ENCODE peak calls at places on chromosomes 2 and 18, in five cellular contexts. One of them, this sample, is unnamed.

GRCh38 chr2:11129598-11130449 is 25.4 kb upstream of the SLC66A3 start:
- DNase-seq in K562: peak
- DNase-seq in IMR-90: no peak
- DNase-seq in HepG2: peak
- DNase-seq in GM12878: no peak
- DNase-seq in this sample: peak

GRCh38 chr18:67363694-67364093 is 152.8 kb downstream of the DSEL start:
- DNase-seq in K562: no peak
- DNase-seq in IMR-90: no peak
- DNase-seq in HepG2: no peak
- DNase-seq in GM12878: no peak
- DNase-seq in this sample: no peak

GRCh38 chr2:222819722-222820333 is 41.0 kb upstream of the ACSL3 start:
- DNase-seq in K562: no peak
- DNase-seq in IMR-90: peak
- DNase-seq in HepG2: no peak
- DNase-seq in GM12878: no peak
- DNase-seq in this sample: no peak

GRCh38 chr18:78102135-78102534 is 852.5 kb downstream of the GALR1 start:
- DNase-seq in K562: no peak
- DNase-seq in IMR-90: no peak
- DNase-seq in HepG2: no peak
- DNase-seq in GM12878: no peak
- DNase-seq in this sample: no peak

GRCh38 chr18:8844721-8845148 is 139.4 kb downstream of the MTCL1 start:
- DNase-seq in K562: no peak
- DNase-seq in IMR-90: peak
- DNase-seq in HepG2: no peak
- DNase-seq in GM12878: no peak
- DNase-seq in this sample: no peak

GRCh38 chr2:235021752-235022151 is 69.9 kb downstream of the SH3BP4 start:
- DNase-seq in K562: no peak
- DNase-seq in IMR-90: peak
- DNase-seq in HepG2: no peak
- DNase-seq in GM12878: no peak
- DNase-seq in this sample: peak

GRCh38 chr2:119231975-119232665 is 8.5 kb downstream of the STEAP3 start:
- DNase-seq in K562: no peak
- DNase-seq in IMR-90: peak
- DNase-seq in HepG2: no peak
- DNase-seq in GM12878: no peak
- DNase-seq in this sample: no peak

GRCh38 chr2:69890881-69891280 is 2.9 kb upstream of the SNRNP27 start:
- DNase-seq in K562: no peak
- DNase-seq in IMR-90: no peak
- DNase-seq in HepG2: no peak
- DNase-seq in GM12878: no peak
- DNase-seq in this sample: no peak

GRCh38 chr2:102061962-102062795 is 70.4 kb downstream of the IL1R2 start:
- DNase-seq in K562: no peak
- DNase-seq in IMR-90: peak
- DNase-seq in HepG2: no peak
- DNase-seq in GM12878: no peak
- DNase-seq in this sample: no peak

GRCh38 chr18:45628979-45629958 is 14.0 kb downstream of the SLC14A2 start:
- DNase-seq in K562: no peak
- DNase-seq in IMR-90: peak
- DNase-seq in HepG2: no peak
- DNase-seq in GM12878: no peak
- DNase-seq in this sample: no peak

GRCh38 chr18:75962177-75962576 is 532.9 kb downstream of the ZNF516 start:
- DNase-seq in K562: no peak
- DNase-seq in IMR-90: no peak
- DNase-seq in HepG2: no peak
- DNase-seq in GM12878: no peak
- DNase-seq in this sample: no peak

GRCh38 chr2:106745468-106745867 is 140.5 kb downstream of the ST6GAL2 start:
- DNase-seq in K562: no peak
- DNase-seq in IMR-90: no peak
- DNase-seq in HepG2: no peak
- DNase-seq in GM12878: no peak
- DNase-seq in this sample: no peak

GRCh38 chr2:196823750-196824149 is 14.6 kb upstream of the C2orf66 start:
- DNase-seq in K562: no peak
- DNase-seq in IMR-90: peak
- DNase-seq in HepG2: no peak
- DNase-seq in GM12878: no peak
- DNase-seq in this sample: peak

GRCh38 chr2:233059797-233060499 is at the start of gene INPP5D:
- DNase-seq in K562: peak
- DNase-seq in IMR-90: no peak
- DNase-seq in HepG2: peak
- DNase-seq in GM12878: no peak
- DNase-seq in this sample: no peak

GRCh38 chr2:233470839-233471238 is 95.7 kb downstream of the USP40 start:
- DNase-seq in K562: no peak
- DNase-seq in IMR-90: no peak
- DNase-seq in HepG2: no peak
- DNase-seq in GM12878: no peak
- DNase-seq in this sample: no peak

GRCh38 chr18:34942975-34943374 is 98.2 kb upstream of the MAPRE2 start:
- DNase-seq in K562: no peak
- DNase-seq in IMR-90: no peak
- DNase-seq in HepG2: peak
- DNase-seq in GM12878: no peak
- DNase-seq in this sample: no peak

GRCh38 chr2:96148410-96149217 is 3.4 kb upstream of the DUSP2 start:
- DNase-seq in K562: peak
- DNase-seq in IMR-90: peak
- DNase-seq in HepG2: no peak
- DNase-seq in GM12878: peak
- DNase-seq in this sample: peak

GRCh38 chr2:10709290-10709939 is 12.0 kb upstream of the ATP6V1C2 start:
- DNase-seq in K562: no peak
- DNase-seq in IMR-90: no peak
- DNase-seq in HepG2: peak
- DNase-seq in GM12878: no peak
- DNase-seq in this sample: peak

GRCh38 chr2:196160101-196160500 is 11.3 kb downstream of the STK17B start:
- DNase-seq in K562: peak
- DNase-seq in IMR-90: peak
- DNase-seq in HepG2: no peak
- DNase-seq in GM12878: peak
- DNase-seq in this sample: peak

GRCh38 chr18:45847119-45847518 is 21.6 kb downstream of the SIGLEC15 start:
- DNase-seq in K562: no peak
- DNase-seq in IMR-90: no peak
- DNase-seq in HepG2: no peak
- DNase-seq in GM12878: no peak
- DNase-seq in this sample: no peak

GRCh38 chr2:133884739-133885381 is 316.6 kb upstream of the NCKAP5 start:
- DNase-seq in K562: no peak
- DNase-seq in IMR-90: peak
- DNase-seq in HepG2: peak
- DNase-seq in GM12878: no peak
- DNase-seq in this sample: peak

GRCh38 chr2:236706288-236706687 is 136.7 kb downstream of the ACKR3 start:
- DNase-seq in K562: no peak
- DNase-seq in IMR-90: no peak
- DNase-seq in HepG2: no peak
- DNase-seq in GM12878: no peak
- DNase-seq in this sample: no peak

GRCh38 chr2:71100195-71100964 is 29.6 kb downstream of the MCEE start:
- DNase-seq in K562: peak
- DNase-seq in IMR-90: peak
- DNase-seq in HepG2: peak
- DNase-seq in GM12878: peak
- DNase-seq in this sample: peak

DNA sequence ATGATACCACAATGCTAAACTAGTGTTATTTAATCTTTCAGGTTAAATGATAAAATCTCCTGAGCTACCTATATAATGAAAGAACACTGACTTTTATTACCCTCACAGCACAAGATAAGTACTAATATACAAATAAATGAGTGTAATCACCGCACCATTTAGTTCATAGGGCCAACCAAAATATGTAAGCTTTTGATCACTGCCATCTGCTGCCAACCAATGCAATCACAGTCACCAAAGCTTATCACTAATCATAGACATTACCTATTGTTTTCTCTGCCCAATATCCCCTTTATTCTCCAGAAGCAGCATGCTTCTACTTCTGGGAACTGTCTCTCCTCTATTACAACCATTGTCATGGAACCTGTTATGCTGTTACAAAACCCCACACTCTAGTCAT is 151.6 kb upstream of the LRATD1 start:
- DNase-seq in K562: no peak
- DNase-seq in IMR-90: no peak
- DNase-seq in HepG2: no peak
- DNase-seq in GM12878: no peak
- DNase-seq in this sample: no peak
- TF ChIP-seq BHLHE40 in K562: no peak
- TF ChIP-seq BHLHE40 in IMR-90: no peak
- TF ChIP-seq BHLHE40 in HepG2: no peak
- TF ChIP-seq BHLHE40 in GM12878: no peak
- TF ChIP-seq BHLHE40 in this sample: no peak

GRCh38 chr18:79568543-79569205 is 110.9 kb upstream of the CTDP1 start:
- DNase-seq in K562: no peak
- DNase-seq in IMR-90: no peak
- DNase-seq in HepG2: no peak
- DNase-seq in GM12878: no peak
- DNase-seq in this sample: no peak

GRCh38 chr18:79570266-79571201 is 109.1 kb upstream of the CTDP1 start:
- DNase-seq in K562: no peak
- DNase-seq in IMR-90: peak
- DNase-seq in HepG2: no peak
- DNase-seq in GM12878: no peak
- DNase-seq in this sample: no peak

GRCh38 chr18:79569720-79570119 is 109.9 kb upstream of the CTDP1 start:
- DNase-seq in K562: no peak
- DNase-seq in IMR-90: no peak
- DNase-seq in HepG2: no peak
- DNase-seq in GM12878: no peak
- DNase-seq in this sample: no peak

GRCh38 chr18:79566841-79567370 is 112.7 kb upstream of the CTDP1 start:
- DNase-seq in K562: no peak
- DNase-seq in IMR-90: no peak
- DNase-seq in HepG2: no peak
- DNase-seq in GM12878: no peak
- DNase-seq in this sample: no peak

DNA sequence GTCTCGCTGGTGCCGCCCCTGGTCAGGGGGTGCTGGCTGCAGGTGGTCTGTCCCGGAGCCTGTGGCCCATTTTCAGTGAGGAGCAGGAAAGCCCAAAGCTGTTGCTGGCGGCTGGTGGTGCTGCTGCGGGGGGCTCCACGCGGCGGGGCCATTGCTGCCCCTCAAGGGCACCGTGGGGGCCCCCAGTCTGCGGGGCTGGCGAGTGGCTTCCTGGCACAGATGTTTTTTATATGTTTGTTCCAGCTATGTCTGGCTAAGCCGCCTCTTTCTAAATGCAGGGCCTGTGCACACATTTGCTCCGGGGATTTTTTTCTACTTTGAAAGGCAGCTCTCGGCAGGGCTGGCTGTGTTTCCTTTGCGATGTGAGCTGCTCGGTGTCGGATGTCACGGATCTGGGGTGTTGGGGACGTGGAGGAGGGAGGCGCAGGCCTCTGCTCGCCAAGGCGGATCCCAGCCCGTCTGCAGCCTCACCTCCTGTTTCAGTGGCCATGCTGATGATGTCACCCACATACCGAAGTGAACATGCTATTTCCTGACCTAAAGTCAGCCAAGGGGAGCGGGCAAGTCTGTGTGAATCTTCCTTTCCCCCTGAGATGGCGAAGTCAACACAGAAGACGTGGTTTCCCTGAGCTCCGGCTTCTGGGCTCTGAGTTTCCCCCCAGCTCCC is 112.0 kb upstream of the CTDP1 start:
- DNase-seq in K562: no peak
- DNase-seq in IMR-90: peak
- DNase-seq in HepG2: no peak
- DNase-seq in GM12878: no peak
- DNase-seq in this sample: no peak
- H3K4me3 ChIP-seq in K562: no peak
- H3K4me3 ChIP-seq in IMR-90: no peak
- H3K4me3 ChIP-seq in HepG2: no peak
- H3K4me3 ChIP-seq in GM12878: no peak
- H3K4me3 ChIP-seq in this sample: no peak

DNA sequence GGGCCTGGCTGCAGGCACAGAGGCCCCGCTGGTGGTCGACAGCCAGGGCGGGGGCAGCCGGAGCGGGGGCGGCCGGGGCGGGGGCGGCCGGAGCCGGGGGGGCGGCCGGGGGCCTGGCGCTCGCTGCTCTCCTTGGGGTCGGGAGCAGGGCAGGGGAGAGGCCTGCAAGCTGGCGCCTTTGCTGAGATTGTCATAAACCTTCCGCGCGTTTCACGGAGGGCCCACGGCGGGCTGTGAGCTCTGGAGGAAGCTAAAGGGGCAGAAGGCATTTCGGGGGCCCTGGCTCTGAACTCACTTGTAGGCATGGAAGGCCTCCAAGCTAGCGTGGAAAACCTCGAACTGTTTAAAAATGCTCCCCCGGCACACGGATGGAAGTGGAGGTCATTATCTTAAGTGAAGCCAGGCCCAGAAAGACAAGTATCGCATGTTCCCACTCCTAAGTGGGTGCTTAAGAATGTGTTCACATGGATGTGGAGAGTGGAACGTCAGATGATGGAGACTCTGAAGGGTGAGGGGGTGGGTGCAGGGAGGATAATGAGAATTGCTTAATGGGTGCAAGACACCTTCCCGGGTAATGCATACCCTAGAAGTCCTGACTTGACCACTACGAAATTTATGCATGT is 629 bp downstream of the PRELID3A start:
- DNase-seq in K562: no peak
- DNase-seq in IMR-90: no peak
- DNase-seq in HepG2: no peak
- DNase-seq in GM12878: no peak
- DNase-seq in this sample: no peak
- TF ChIP-seq BHLHE40 in K562: no peak
- TF ChIP-seq BHLHE40 in IMR-90: no peak
- TF ChIP-seq BHLHE40 in HepG2: no peak
- TF ChIP-seq BHLHE40 in GM12878: no peak
- TF ChIP-seq BHLHE40 in this sample: no peak

DNA sequence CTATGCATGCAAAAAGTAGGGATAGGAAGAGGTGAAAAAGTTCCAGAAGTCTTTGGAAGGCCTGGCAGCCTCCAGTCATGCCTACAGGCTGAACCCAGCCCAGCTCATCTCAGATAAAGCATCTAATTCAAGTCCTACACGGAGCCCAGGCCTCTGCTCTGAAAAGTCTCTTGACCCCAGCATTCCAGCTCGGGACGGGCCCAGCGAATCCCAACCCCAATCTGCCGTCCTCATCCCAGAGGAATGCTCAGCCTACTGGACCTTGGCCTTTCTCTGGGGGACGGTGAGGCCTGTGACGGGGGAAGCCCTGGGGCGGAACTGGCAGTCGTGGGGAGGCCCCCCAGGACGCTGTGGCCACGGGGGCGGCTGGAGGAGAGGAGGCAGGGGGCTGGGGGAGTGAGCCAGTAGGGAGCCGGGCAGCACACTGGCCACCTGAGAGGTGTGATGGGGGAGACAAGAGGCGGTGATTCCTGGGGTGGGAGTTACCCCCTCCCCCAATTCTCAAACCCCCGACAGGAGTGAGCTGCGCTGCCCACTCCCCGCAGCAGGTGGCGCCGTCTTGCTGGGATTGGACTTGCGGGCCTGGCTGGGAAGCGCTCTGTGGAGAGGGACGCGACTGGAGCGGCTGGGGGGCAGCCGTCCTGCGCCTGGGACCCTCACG is 182.4 kb upstream of the HAAO start:
- DNase-seq in K562: peak
- DNase-seq in IMR-90: peak
- DNase-seq in HepG2: peak
- DNase-seq in GM12878: no peak
- DNase-seq in this sample: peak
- H3K4me3 ChIP-seq in K562: no peak
- H3K4me3 ChIP-seq in IMR-90: peak
- H3K4me3 ChIP-seq in HepG2: peak
- H3K4me3 ChIP-seq in GM12878: no peak
- H3K4me3 ChIP-seq in this sample: peak